ENCODE peak calls at places on chromosomes 6 and 20, in six cellular contexts. B is stimulated activated CD4-positive, alpha-beta T cell treated with anti-CD3 and anti-CD28 coated beads, Interleukin-2, amount 100 ng/mL, for 24 hours; Q is HCT116; P is CD8-positive, alpha-beta memory T cell; M is bronchial epithelial cell; J is activated CD8-positive, alpha-beta memory T cell treated with anti-CD3 and anti-CD28 coated beads, Interleukin-2, amount 50 U/mL, for 48 hours. A is an unnamed sample.

GRCh38 chr20:25750765-25751696 is 54.4 kb upstream of the ZNF337 start:
- DNase-seq in B (peak; percentile 56), Q (no peak), P (peak; percentile 53), M (peak; percentile 26), J (peak; percentile 71), A (no peak)

GRCh38 chr20:9482180-9482579 is 32.2 kb upstream of the LAMP5 start:
- DNase-seq in B (no peak), Q (no peak), P (no peak), M (no peak), J (no peak), A (no peak)

GRCh38 chr6:165695736-165696515 is 32.9 kb upstream of the PDE10A start:
- DNase-seq in B (no peak), Q (no peak), P (no peak), M (no peak), J (no peak), A (no peak)

GRCh38 chr20:36582322-36582721 is 8.9 kb downstream of the TGIF2 start:
- DNase-seq in B (no peak), Q (no peak), P (no peak), M (no peak), J (no peak), A (no peak)

GRCh38 chr6:126788961-126789365 is 329.5 kb upstream of the RSPO3 start:
- DNase-seq in B (no peak), Q (no peak), P (no peak), M (no peak), J (no peak), A (no peak)

GRCh38 chr20:37456948-37457347 is 64.1 kb upstream of the NNAT start:
- DNase-seq in B (no peak), Q (no peak), P (no peak), M (no peak), J (no peak), A (no peak)

GRCh38 chr20:63032026-63032800 is 25.4 kb upstream of the BHLHE23 start:
- DNase-seq in B (no peak), Q (no peak), P (no peak), M (no peak), J (no peak), A (peak; percentile 56)

GRCh38 chr6:132009175-132009574 is 58.0 kb upstream of the CCN2 start:
- DNase-seq in B (no peak), Q (no peak), P (no peak), M (no peak), J (no peak), A (no peak)

GRCh38 chr20:39289316-39289715 is 327.2 kb downstream of the DHX35 start:
- DNase-seq in B (no peak), Q (no peak), P (no peak), M (no peak), J (no peak), A (no peak)

GRCh38 chr6:147274776-147275175 is 70.6 kb downstream of the STXBP5 start:
- DNase-seq in B (no peak), Q (no peak), P (no peak), M (no peak), J (no peak), A (no peak)

GRCh38 chr6:53647437-53648094 is 18.0 kb downstream of the KLHL31 start:
- DNase-seq in B (peak; percentile 32), Q (no peak), P (peak; percentile 21), M (peak; percentile 84), J (no peak), A (no peak)

GRCh38 chr20:43533060-43533459 is 25.6 kb downstream of the L3MBTL1 start:
- DNase-seq in B (no peak), Q (no peak), P (no peak), M (no peak), J (no peak), A (no peak)

GRCh38 chr20:17228624-17229061 is 1.8 kb downstream of the PCSK2 start:
- DNase-seq in B (no peak), Q (no peak), P (no peak), M (no peak), J (no peak), A (no peak)

GRCh38 chr6:96469312-96469711 is 52.3 kb upstream of the UFL1 start:
- DNase-seq in B (no peak), Q (no peak), P (no peak), M (no peak), J (no peak), A (no peak)

GRCh38 chr6:31898200-31899011 is 908 bp upstream of the EHMT2 start:
- DNase-seq in B (peak; percentile 37), Q (peak; percentile 60), P (no peak), M (peak; percentile 79), J (no peak), A (no peak)

GRCh38 chr6:163324326-163324927 is 90.1 kb upstream of the QKI start:
- DNase-seq in B (no peak), Q (no peak), P (no peak), M (no peak), J (no peak), A (no peak)

GRCh38 chr6:155939253-155939652 is 483.6 kb upstream of the NOX3 start:
- DNase-seq in B (no peak), Q (no peak), P (no peak), M (no peak), J (no peak), A (no peak)

GRCh38 chr20:39660251-39660650 is 698.1 kb downstream of the DHX35 start:
- DNase-seq in B (no peak), Q (no peak), P (no peak), M (peak; percentile 41), J (no peak), A (no peak)

GRCh38 chr6:44649365-44650025 is 262.0 kb downstream of the CDC5L start:
- DNase-seq in B (no peak), Q (no peak), P (no peak), M (peak; percentile 29), J (no peak), A (no peak)

GRCh38 chr20:25046181-25046641 is 11.7 kb downstream of the ACSS1 start:
- DNase-seq in B (no peak), Q (no peak), P (no peak), M (no peak), J (no peak), A (no peak)

GRCh38 chr20:4091332-4092135 is 76.2 kb upstream of the RNF24 start:
- DNase-seq in B (peak; percentile 56), Q (no peak), P (peak; percentile 15), M (peak; percentile 39), J (peak; percentile 75), A (no peak)

GRCh38 chr6:109447878-109448555 is 7.5 kb downstream of the SMPD2 start:
- DNase-seq in B (no peak), Q (no peak), P (no peak), M (no peak), J (peak; percentile 51), A (no peak)

GRCh38 chr6:701696-702479 is 8.9 kb upstream of the EXOC2 start:
- DNase-seq in B (no peak), Q (no peak), P (no peak), M (no peak), J (no peak), A (no peak)

GRCh38 chr6:148616811-148617210 is 130.0 kb upstream of the UST start:
- DNase-seq in B (no peak), Q (no peak), P (no peak), M (peak; percentile 8), J (no peak), A (no peak)

GRCh38 chr6:107540465-107540857 is 50.5 kb downstream of the SOBP start:
- DNase-seq in B (no peak), Q (no peak), P (no peak), M (no peak), J (no peak), A (no peak)

GRCh38 chr20:48015943-48016723 is 230.9 kb upstream of the SULF2 start:
- DNase-seq in B (no peak), Q (no peak), P (no peak), M (no peak), J (no peak), A (no peak)

GRCh38 chr6:78324213-78324612 is 543.1 kb upstream of the IRAK1BP1 start:
- DNase-seq in B (no peak), Q (no peak), P (no peak), M (peak; percentile 54), J (no peak), A (no peak)

GRCh38 chr6:137579612-137580011 is 85.4 kb upstream of the OLIG3 start:
- DNase-seq in B (no peak), Q (no peak), P (no peak), M (no peak), J (no peak), A (no peak)

GRCh38 chr6:26158581-26159416 is 71.6 kb downstream of the HFE start:
- DNase-seq in B (peak; percentile 58), Q (no peak), P (peak; percentile 52), M (peak; percentile 41), J (peak; percentile 80), A (peak; percentile 73)

GRCh38 chr6:108029226-108029921 is 45.2 kb downstream of the OSTM1 start:
- DNase-seq in B (no peak), Q (no peak), P (no peak), M (no peak), J (no peak), A (no peak)

GRCh38 chr20:50250748-50251382 is 60.2 kb downstream of the CEBPB start:
- DNase-seq in B (no peak), Q (no peak), P (no peak), M (no peak), J (no peak), A (no peak)

GRCh38 chr6:7086488-7086887 is 21.3 kb upstream of the RREB1 start:
- DNase-seq in B (peak; percentile 47), Q (no peak), P (no peak), M (no peak), J (no peak), A (no peak)

A was measured in natural killer cell treated with Interleukin-12 subunit alpha and Interleukin-12 subunit beta and Interleukin-15 and Interleukin-18, amount 100 ng/mL, for 72 hours.